ENCODE peak calls at places on chromosomes 2 and 18, in six cellular contexts. One of them, this sample, is unnamed.

GRCh38 chr2:111924617-111925107 is 26.3 kb downstream of the MERTK start:
- DNase-seq in Calu3: no peak
- DNase-seq in cardiac fibroblast: no peak
- DNase-seq in right lobe of liver: no peak
- DNase-seq in Panc1: no peak
- DNase-seq in brain microvascular endothelial cell: no peak
- DNase-seq in this sample: no peak

GRCh38 chr2:13104765-13105164 is 388.0 kb downstream of the TRIB2 start:
- DNase-seq in Calu3: no peak
- DNase-seq in right lobe of liver: no peak
- DNase-seq in brain microvascular endothelial cell: no peak
- DNase-seq in Panc1: no peak
- DNase-seq in cardiac fibroblast: no peak
- DNase-seq in this sample: no peak

GRCh38 chr2:68769586-68770270 is 35.1 kb downstream of the ARHGAP25 start:
- DNase-seq in brain microvascular endothelial cell: no peak
- DNase-seq in Calu3: no peak
- DNase-seq in cardiac fibroblast: no peak
- DNase-seq in Panc1: no peak
- DNase-seq in right lobe of liver: no peak
- DNase-seq in this sample: no peak

GRCh38 chr2:220959391-220959802 is 612.7 kb downstream of the EPHA4 start:
- DNase-seq in cardiac fibroblast: peak
- DNase-seq in right lobe of liver: no peak
- DNase-seq in Panc1: no peak
- DNase-seq in Calu3: no peak
- DNase-seq in brain microvascular endothelial cell: no peak
- DNase-seq in this sample: no peak

GRCh38 chr18:57819671-57820460 is 16.8 kb upstream of the ATP8B1 start:
- DNase-seq in Calu3: peak
- DNase-seq in right lobe of liver: peak
- DNase-seq in brain microvascular endothelial cell: peak
- DNase-seq in cardiac fibroblast: peak
- DNase-seq in Panc1: peak
- DNase-seq in this sample: no peak

GRCh38 chr2:38462121-38462634 is 85.1 kb upstream of the ATL2 start:
- DNase-seq in Calu3: peak
- DNase-seq in cardiac fibroblast: peak
- DNase-seq in brain microvascular endothelial cell: peak
- DNase-seq in right lobe of liver: no peak
- DNase-seq in Panc1: peak
- DNase-seq in this sample: no peak

GRCh38 chr2:168894720-168895119 is 4.5 kb upstream of the SPC25 start:
- DNase-seq in Calu3: no peak
- DNase-seq in brain microvascular endothelial cell: no peak
- DNase-seq in cardiac fibroblast: no peak
- DNase-seq in right lobe of liver: no peak
- DNase-seq in Panc1: no peak
- DNase-seq in this sample: no peak

GRCh38 chr2:187658952-187659525 is 104.8 kb upstream of the TFPI start:
- DNase-seq in cardiac fibroblast: peak
- DNase-seq in Calu3: no peak
- DNase-seq in right lobe of liver: no peak
- DNase-seq in brain microvascular endothelial cell: peak
- DNase-seq in Panc1: no peak
- DNase-seq in this sample: no peak

GRCh38 chr18:26548144-26549102 is at the start of gene KCTD1:
- DNase-seq in Calu3: peak
- DNase-seq in brain microvascular endothelial cell: peak
- DNase-seq in right lobe of liver: peak
- DNase-seq in Panc1: peak
- DNase-seq in cardiac fibroblast: peak
- DNase-seq in this sample: peak

DNA sequence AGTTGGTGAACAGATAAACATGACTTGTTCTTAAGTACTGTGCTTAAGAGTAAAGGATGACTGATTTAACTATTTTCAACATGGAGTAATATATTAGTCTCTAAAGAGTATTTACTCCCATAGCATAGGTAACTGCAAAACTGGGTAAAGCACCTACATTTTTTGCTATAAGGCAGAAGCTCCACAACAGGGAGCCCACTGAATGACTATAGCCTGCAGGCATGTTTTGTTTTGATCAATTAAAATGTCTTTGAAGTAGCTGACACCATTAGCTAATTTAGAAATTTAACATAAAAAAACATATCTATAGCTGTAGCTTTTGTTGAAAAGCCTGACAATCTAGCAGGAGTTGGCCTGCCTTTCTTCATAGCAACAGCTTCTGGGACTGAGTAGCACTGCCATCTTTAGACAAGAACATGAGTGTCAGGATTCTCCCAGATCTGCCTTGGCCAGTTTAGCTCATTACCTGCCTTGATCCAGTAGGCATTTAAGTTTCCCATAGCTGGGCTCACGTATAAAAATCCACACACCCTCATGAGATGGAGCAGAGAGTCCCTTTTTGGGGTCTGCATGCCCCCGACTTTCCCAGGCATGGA is 1935.1 kb upstream of the PIK3C3 start:
- DNase-seq in Panc1: no peak
- DNase-seq in cardiac fibroblast: peak
- DNase-seq in brain microvascular endothelial cell: no peak
- DNase-seq in right lobe of liver: no peak
- DNase-seq in Calu3: no peak
- DNase-seq in this sample: no peak
- TF ChIP-seq CTCF in Panc1: no peak
- TF ChIP-seq CTCF in cardiac fibroblast: no peak
- TF ChIP-seq CTCF in brain microvascular endothelial cell: no peak
- TF ChIP-seq CTCF in right lobe of liver: no peak
- TF ChIP-seq CTCF in Calu3: no peak
- TF ChIP-seq CTCF in this sample: no peak

DNA sequence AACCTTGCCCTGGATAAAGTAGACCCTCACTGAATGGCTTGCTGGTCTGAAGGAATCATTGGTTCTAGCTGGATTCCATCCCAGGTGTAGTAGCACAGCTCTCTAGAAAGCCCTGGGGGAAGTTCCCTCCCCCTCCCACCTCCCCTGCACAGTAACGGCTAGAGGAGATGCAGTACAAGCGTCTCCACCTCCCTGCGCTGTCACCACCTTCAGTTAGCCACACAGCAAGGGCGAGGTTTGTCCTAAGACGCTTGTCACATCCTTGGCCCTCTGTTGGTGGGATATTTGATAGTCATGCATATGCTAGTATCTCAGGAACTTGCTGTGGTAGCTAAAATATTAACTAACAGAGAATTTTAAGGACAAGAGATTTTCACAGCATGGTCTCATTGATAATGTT is 19.3 kb downstream of the TRAPPC12 start:
- DNase-seq in Calu3: no peak
- DNase-seq in brain microvascular endothelial cell: no peak
- DNase-seq in Panc1: no peak
- DNase-seq in right lobe of liver: no peak
- DNase-seq in cardiac fibroblast: no peak
- DNase-seq in this sample: no peak
- TF ChIP-seq CTCF in Calu3: no peak
- TF ChIP-seq CTCF in brain microvascular endothelial cell: peak
- TF ChIP-seq CTCF in Panc1: no peak
- TF ChIP-seq CTCF in right lobe of liver: no peak
- TF ChIP-seq CTCF in cardiac fibroblast: peak
- TF ChIP-seq CTCF in this sample: no peak

DNA sequence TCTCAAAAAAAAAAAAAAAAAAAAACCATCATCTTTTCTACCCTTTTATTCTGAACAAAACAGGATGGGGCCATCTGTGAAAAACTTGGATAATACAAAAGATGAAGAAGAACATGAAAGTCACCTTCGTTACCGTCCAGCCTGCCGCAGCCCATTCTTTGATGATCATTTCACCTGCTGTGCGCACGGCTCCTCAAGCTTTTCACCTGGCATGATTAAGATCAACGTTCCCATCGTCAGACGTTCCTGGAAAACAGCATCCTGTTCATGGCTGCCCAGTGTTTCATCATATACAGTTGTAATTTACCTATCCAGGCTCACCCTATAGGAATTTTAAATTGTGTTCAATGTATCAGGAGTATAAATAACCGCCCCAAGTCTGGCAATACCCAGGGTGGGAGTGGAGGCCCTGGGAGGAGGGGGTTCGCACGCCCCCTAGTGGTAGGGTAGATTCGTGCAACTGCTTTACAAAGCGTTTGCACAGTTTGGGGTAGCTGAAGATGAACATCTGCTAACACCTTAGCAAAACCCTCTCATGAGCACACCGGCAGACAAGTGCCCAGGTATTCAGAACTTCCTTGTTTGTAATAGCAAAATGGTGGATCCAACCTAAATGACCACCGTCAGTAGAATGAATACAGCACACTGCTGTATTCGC is 49.0 kb upstream of the GLI2 start:
- DNase-seq in Panc1: no peak
- DNase-seq in brain microvascular endothelial cell: no peak
- DNase-seq in cardiac fibroblast: no peak
- DNase-seq in right lobe of liver: no peak
- DNase-seq in Calu3: peak
- DNase-seq in this sample: no peak
- TF ChIP-seq CTCF in Panc1: peak
- TF ChIP-seq CTCF in brain microvascular endothelial cell: peak
- TF ChIP-seq CTCF in cardiac fibroblast: peak
- TF ChIP-seq CTCF in right lobe of liver: peak
- TF ChIP-seq CTCF in Calu3: peak
- TF ChIP-seq CTCF in this sample: no peak

GRCh38 chr2:74958277-74959105 is at the start of gene POLE4:
- DNase-seq in brain microvascular endothelial cell: peak
- DNase-seq in Calu3: peak
- DNase-seq in right lobe of liver: peak
- DNase-seq in Panc1: peak
- DNase-seq in cardiac fibroblast: peak
- DNase-seq in this sample: peak
- TF ChIP-seq CTCF in brain microvascular endothelial cell: no peak
- TF ChIP-seq CTCF in Calu3: no peak
- TF ChIP-seq CTCF in right lobe of liver: peak
- TF ChIP-seq CTCF in Panc1: no peak
- TF ChIP-seq CTCF in cardiac fibroblast: no peak
- TF ChIP-seq CTCF in this sample: no peak

GRCh38 chr2:100482741-100483140 is 12.5 kb downstream of the NMS start:
- DNase-seq in brain microvascular endothelial cell: peak
- DNase-seq in cardiac fibroblast: no peak
- DNase-seq in Calu3: peak
- DNase-seq in Panc1: peak
- DNase-seq in right lobe of liver: no peak
- DNase-seq in this sample: peak
- TF ChIP-seq CTCF in brain microvascular endothelial cell: peak
- TF ChIP-seq CTCF in cardiac fibroblast: peak
- TF ChIP-seq CTCF in Calu3: no peak
- TF ChIP-seq CTCF in Panc1: peak
- TF ChIP-seq CTCF in right lobe of liver: no peak
- TF ChIP-seq CTCF in this sample: peak